ENCODE peak calls at places on chromosome 2, in five cellular contexts. F, G, I, Y and T are unnamed samples.

GRCh38 chr2:171531291-171531690 is 9.0 kb downstream of the CYBRD1 start:
- DNase-seq in G (no peak), Y (peak), F (no peak), I (no peak), T (no peak)

GRCh38 chr2:42196403-42197267 is 27.5 kb downstream of the EML4 start:
- DNase-seq in G (no peak), Y (peak), I (no peak), F (peak), T (no peak)

GRCh38 chr2:28390857-28391563 is 1.6 kb upstream of the FOSL2 start:
- DNase-seq in G (no peak), Y (no peak), F (no peak), I (peak), T (peak)

GRCh38 chr2:188975497-188976102 is 1.4 kb downstream of the COL3A1 start:
- DNase-seq in F (no peak), I (no peak), Y (peak), G (no peak), T (no peak)

GRCh38 chr2:32991091-32991845 is 44.5 kb downstream of the LTBP1 start:
- DNase-seq in Y (no peak), I (no peak), G (no peak), F (no peak), T (no peak)

GRCh38 chr2:178413472-178414265 is 37.3 kb downstream of the PRKRA start:
- DNase-seq in F (peak), G (peak), I (peak), Y (peak), T (peak)

GRCh38 chr2:58376592-58376991 is 135.5 kb upstream of the FANCL start:
- DNase-seq in F (no peak), Y (peak), G (no peak), I (no peak), T (no peak)

GRCh38 chr2:12896283-12897014 is 179.7 kb downstream of the TRIB2 start:
- DNase-seq in G (no peak), Y (no peak), F (no peak), I (no peak), T (no peak)

GRCh38 chr2:161123531-161124030 is 36.6 kb upstream of the TANK start:
- DNase-seq in I (no peak), F (no peak), Y (no peak), G (no peak), T (no peak)